ENCODE peak calls at places on chromosomes 2 and 18, in nine cellular contexts. A is anterior cingulate cortex, W is AG09319, K is sigmoid colon, C is GM20000, O is RKO, G is transverse colon, B is cardiac fibroblast, X is fibroblast of pulmonary artery. Y is an unnamed sample.

GRCh38 chr2:173631123-173631450 is 276.4 kb downstream of the CDCA7 start:
- DNase-seq in A (no peak), W (no peak), K (no peak), C (no peak), O (no peak), G (no peak), B (peak), X (peak), Y (no peak)

GRCh38 chr2:508121-508520 is 169.1 kb downstream of the TMEM18 start:
- DNase-seq in A (no peak), W (no peak), K (no peak), C (no peak), O (no peak), G (no peak), B (no peak), X (no peak), Y (no peak)

GRCh38 chr2:176491172-176491904 is 222.1 kb downstream of the MTX2 start:
- DNase-seq in A (no peak), W (peak), K (peak), C (peak), O (peak), G (no peak), B (peak), X (peak), Y (no peak)

GRCh38 chr2:85867556-85868292 is 21.1 kb downstream of the ST3GAL5 start:
- DNase-seq in A (no peak), W (no peak), K (no peak), C (no peak), O (no peak), G (no peak), B (no peak), X (no peak), Y (no peak)

GRCh38 chr18:944440-944839 is 39.8 kb downstream of the ADCYAP1 start:
- DNase-seq in A (no peak), W (no peak), K (no peak), C (no peak), O (no peak), G (no peak), B (peak), X (peak), Y (no peak)

GRCh38 chr2:3117650-3118216 is 259.9 kb downstream of the EIPR1 start:
- DNase-seq in A (no peak), W (no peak), K (peak), C (no peak), O (no peak), G (no peak), B (no peak), X (no peak), Y (no peak)

GRCh38 chr2:204947448-204947847 is 402.2 kb downstream of the PARD3B start:
- DNase-seq in A (no peak), W (no peak), K (no peak), C (no peak), O (no peak), G (no peak), B (no peak), X (no peak), Y (peak)

GRCh38 chr2:42830922-42831574 is 38.7 kb upstream of the HAAO start:
- DNase-seq in A (no peak), W (no peak), K (no peak), C (no peak), O (no peak), G (no peak), B (no peak), X (no peak), Y (no peak)

GRCh38 chr2:69436594-69436936 is 670 bp downstream of the NFU1 start:
- DNase-seq in A (no peak), W (no peak), K (no peak), C (peak), O (peak), G (no peak), B (no peak), X (no peak), Y (no peak)

GRCh38 chr2:189654641-189655040 is 6.6 kb upstream of the ASNSD1 start:
- DNase-seq in A (no peak), W (no peak), K (no peak), C (no peak), O (no peak), G (no peak), B (no peak), X (no peak), Y (no peak)

GRCh38 chr18:45481846-45482245 is 133.4 kb upstream of the SLC14A2 start:
- DNase-seq in A (no peak), W (no peak), K (no peak), C (no peak), O (no peak), G (no peak), B (peak), X (no peak), Y (no peak)

GRCh38 chr2:226813148-226813701 is 13.6 kb upstream of the IRS1 start:
- DNase-seq in A (no peak), W (no peak), K (no peak), C (no peak), O (no peak), G (no peak), B (no peak), X (no peak), Y (no peak)

GRCh38 chr18:22694954-22695353 is 238.2 kb upstream of the RBBP8 start:
- DNase-seq in A (no peak), W (peak), K (peak), C (no peak), O (peak), G (no peak), B (peak), X (peak), Y (no peak)

GRCh38 chr2:42675815-42676214 is 88.1 kb downstream of the OXER1 start:
- DNase-seq in A (no peak), W (no peak), K (no peak), C (no peak), O (no peak), G (no peak), B (no peak), X (no peak), Y (peak)

GRCh38 chr2:191521608-191522208 is 156.2 kb upstream of the NABP1 start:
- DNase-seq in A (no peak), W (no peak), K (no peak), C (peak), O (peak), G (no peak), B (peak), X (peak), Y (peak)